ENCODE peak calls at places on chromosomes 2 and 18, in ten cellular contexts. One of them, this sample, is unnamed.

GRCh38 chr2:9739508-9739907 is 103.8 kb upstream of the TAF1B start:
- DNase-seq in cardiac fibroblast: peak
- DNase-seq in CD8-positive, alpha-beta T cell: peak
- DNase-seq in SK-N-SH: no peak
- DNase-seq in astrocyte: no peak
- DNase-seq in lower lobe of right lung: peak
- DNase-seq in A549: no peak
- DNase-seq in spleen: peak
- DNase-seq in adrenal gland: peak
- DNase-seq in PC-9: peak
- DNase-seq in this sample: no peak

GRCh38 chr2:83817511-83817910 is 641.6 kb downstream of the SUCLG1 start:
- DNase-seq in cardiac fibroblast: peak
- DNase-seq in CD8-positive, alpha-beta T cell: no peak
- DNase-seq in SK-N-SH: no peak
- DNase-seq in astrocyte: no peak
- DNase-seq in lower lobe of right lung: no peak
- DNase-seq in A549: peak
- DNase-seq in spleen: no peak
- DNase-seq in adrenal gland: no peak
- DNase-seq in PC-9: no peak
- DNase-seq in this sample: no peak

GRCh38 chr2:17311771-17312511 is 206.3 kb downstream of the RAD51AP2 start:
- DNase-seq in cardiac fibroblast: no peak
- DNase-seq in CD8-positive, alpha-beta T cell: no peak
- DNase-seq in SK-N-SH: no peak
- DNase-seq in astrocyte: peak
- DNase-seq in lower lobe of right lung: no peak
- DNase-seq in A549: no peak
- DNase-seq in spleen: no peak
- DNase-seq in adrenal gland: no peak
- DNase-seq in PC-9: no peak
- DNase-seq in this sample: no peak

GRCh38 chr2:40020997-40021396 is 241.9 kb upstream of the THUMPD2 start:
- DNase-seq in cardiac fibroblast: no peak
- DNase-seq in CD8-positive, alpha-beta T cell: no peak
- DNase-seq in SK-N-SH: no peak
- DNase-seq in astrocyte: no peak
- DNase-seq in lower lobe of right lung: no peak
- DNase-seq in A549: no peak
- DNase-seq in spleen: no peak
- DNase-seq in adrenal gland: no peak
- DNase-seq in PC-9: no peak
- DNase-seq in this sample: no peak

GRCh38 chr2:218395456-218395825 is 4.2 kb upstream of the CTDSP1 start:
- DNase-seq in cardiac fibroblast: no peak
- DNase-seq in CD8-positive, alpha-beta T cell: no peak
- DNase-seq in SK-N-SH: no peak
- DNase-seq in astrocyte: no peak
- DNase-seq in lower lobe of right lung: peak
- DNase-seq in A549: no peak
- DNase-seq in spleen: peak
- DNase-seq in adrenal gland: peak
- DNase-seq in PC-9: no peak
- DNase-seq in this sample: no peak

GRCh38 chr2:151315381-151315903 is 26.0 kb upstream of the NMI start:
- DNase-seq in cardiac fibroblast: peak
- DNase-seq in CD8-positive, alpha-beta T cell: no peak
- DNase-seq in SK-N-SH: no peak
- DNase-seq in astrocyte: no peak
- DNase-seq in lower lobe of right lung: no peak
- DNase-seq in A549: no peak
- DNase-seq in spleen: no peak
- DNase-seq in adrenal gland: peak
- DNase-seq in PC-9: no peak
- DNase-seq in this sample: no peak

GRCh38 chr2:158745067-158745865 is 49.9 kb upstream of the DAPL1 start:
- DNase-seq in cardiac fibroblast: peak
- DNase-seq in CD8-positive, alpha-beta T cell: no peak
- DNase-seq in SK-N-SH: peak
- DNase-seq in astrocyte: peak
- DNase-seq in lower lobe of right lung: no peak
- DNase-seq in A549: peak
- DNase-seq in spleen: no peak
- DNase-seq in adrenal gland: peak
- DNase-seq in PC-9: peak
- DNase-seq in this sample: no peak

GRCh38 chr2:230985519-230986231 is 10.2 kb upstream of the SPATA3 start:
- DNase-seq in cardiac fibroblast: no peak
- DNase-seq in CD8-positive, alpha-beta T cell: no peak
- DNase-seq in SK-N-SH: no peak
- DNase-seq in astrocyte: no peak
- DNase-seq in lower lobe of right lung: no peak
- DNase-seq in A549: no peak
- DNase-seq in spleen: no peak
- DNase-seq in adrenal gland: no peak
- DNase-seq in PC-9: no peak
- DNase-seq in this sample: no peak

GRCh38 chr2:222796413-222797103 is 64.3 kb upstream of the ACSL3 start:
- DNase-seq in cardiac fibroblast: peak
- DNase-seq in CD8-positive, alpha-beta T cell: no peak
- DNase-seq in SK-N-SH: no peak
- DNase-seq in astrocyte: no peak
- DNase-seq in lower lobe of right lung: no peak
- DNase-seq in A549: peak
- DNase-seq in spleen: no peak
- DNase-seq in adrenal gland: no peak
- DNase-seq in PC-9: no peak
- DNase-seq in this sample: peak

GRCh38 chr2:222795671-222796357 is 65.0 kb upstream of the ACSL3 start:
- DNase-seq in cardiac fibroblast: no peak
- DNase-seq in CD8-positive, alpha-beta T cell: no peak
- DNase-seq in SK-N-SH: no peak
- DNase-seq in astrocyte: no peak
- DNase-seq in lower lobe of right lung: no peak
- DNase-seq in A549: peak
- DNase-seq in spleen: no peak
- DNase-seq in adrenal gland: no peak
- DNase-seq in PC-9: no peak
- DNase-seq in this sample: no peak

GRCh38 chr2:222797308-222797707 is 63.5 kb upstream of the ACSL3 start:
- DNase-seq in cardiac fibroblast: peak
- DNase-seq in CD8-positive, alpha-beta T cell: no peak
- DNase-seq in SK-N-SH: peak
- DNase-seq in astrocyte: peak
- DNase-seq in lower lobe of right lung: no peak
- DNase-seq in A549: peak
- DNase-seq in spleen: no peak
- DNase-seq in adrenal gland: no peak
- DNase-seq in PC-9: no peak
- DNase-seq in this sample: no peak

GRCh38 chr2:222791946-222792649 is 68.7 kb upstream of the ACSL3 start:
- DNase-seq in cardiac fibroblast: peak
- DNase-seq in CD8-positive, alpha-beta T cell: no peak
- DNase-seq in SK-N-SH: no peak
- DNase-seq in astrocyte: peak
- DNase-seq in lower lobe of right lung: peak
- DNase-seq in A549: no peak
- DNase-seq in spleen: peak
- DNase-seq in adrenal gland: peak
- DNase-seq in PC-9: no peak
- DNase-seq in this sample: no peak

DNA sequence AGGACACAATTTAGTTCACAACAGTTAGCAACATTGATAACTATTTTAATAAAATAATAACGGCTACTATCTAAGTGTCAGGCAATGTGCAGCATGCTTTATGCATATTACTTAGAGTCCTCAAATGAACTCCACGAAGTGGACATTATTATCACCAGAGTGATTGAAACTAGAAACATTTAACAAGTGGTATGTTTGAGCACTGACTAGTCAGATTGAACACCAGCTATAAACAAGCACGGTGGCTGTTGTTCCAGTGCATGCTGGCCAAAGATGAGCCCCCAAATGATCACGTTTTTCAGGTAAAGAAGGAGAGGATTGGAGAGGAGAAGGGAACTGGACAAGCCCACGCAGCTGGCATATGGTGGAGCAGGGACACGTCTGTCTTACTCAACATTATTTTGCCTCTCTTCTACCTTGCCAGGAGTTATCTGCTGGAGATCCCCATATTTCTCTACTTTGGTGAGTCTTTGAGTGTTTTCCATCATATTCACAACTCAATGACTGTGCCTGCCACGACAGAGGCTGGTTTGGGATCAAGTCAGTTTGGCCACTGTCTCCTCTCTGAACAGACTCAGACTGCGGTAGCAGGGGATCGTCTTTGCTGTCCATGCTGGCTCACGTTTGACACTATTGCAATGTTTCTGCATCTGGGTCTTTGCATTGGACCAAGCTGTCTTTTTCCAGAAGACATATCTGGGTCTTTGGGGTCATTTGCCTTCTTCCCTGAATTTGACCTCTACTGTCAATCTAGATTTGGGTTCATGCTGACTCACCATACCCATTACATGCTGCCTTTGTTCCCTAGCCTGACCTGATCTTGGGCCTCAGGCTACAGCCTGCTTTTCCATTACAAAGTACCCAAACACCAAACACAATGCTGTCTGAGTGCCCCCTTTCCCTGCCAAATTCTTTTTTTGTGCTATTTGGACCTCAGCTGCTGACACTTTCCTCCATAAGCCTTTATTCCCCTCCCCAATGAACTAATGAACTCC is 66.0 kb upstream of the ACSL3 start:
- DNase-seq in cardiac fibroblast: no peak
- DNase-seq in CD8-positive, alpha-beta T cell: no peak
- DNase-seq in SK-N-SH: no peak
- DNase-seq in astrocyte: no peak
- DNase-seq in lower lobe of right lung: no peak
- DNase-seq in A549: no peak
- DNase-seq in spleen: no peak
- DNase-seq in adrenal gland: no peak
- DNase-seq in PC-9: no peak
- DNase-seq in this sample: no peak
- H3K4me3 ChIP-seq in cardiac fibroblast: no peak
- H3K4me3 ChIP-seq in CD8-positive, alpha-beta T cell: no peak
- H3K4me3 ChIP-seq in SK-N-SH: no peak
- H3K4me3 ChIP-seq in astrocyte: no peak
- H3K4me3 ChIP-seq in lower lobe of right lung: no peak
- H3K4me3 ChIP-seq in A549: no peak
- H3K4me3 ChIP-seq in spleen: no peak
- H3K4me3 ChIP-seq in adrenal gland: no peak
- H3K4me3 ChIP-seq in PC-9: no peak
- H3K4me3 ChIP-seq in this sample: no peak

DNA sequence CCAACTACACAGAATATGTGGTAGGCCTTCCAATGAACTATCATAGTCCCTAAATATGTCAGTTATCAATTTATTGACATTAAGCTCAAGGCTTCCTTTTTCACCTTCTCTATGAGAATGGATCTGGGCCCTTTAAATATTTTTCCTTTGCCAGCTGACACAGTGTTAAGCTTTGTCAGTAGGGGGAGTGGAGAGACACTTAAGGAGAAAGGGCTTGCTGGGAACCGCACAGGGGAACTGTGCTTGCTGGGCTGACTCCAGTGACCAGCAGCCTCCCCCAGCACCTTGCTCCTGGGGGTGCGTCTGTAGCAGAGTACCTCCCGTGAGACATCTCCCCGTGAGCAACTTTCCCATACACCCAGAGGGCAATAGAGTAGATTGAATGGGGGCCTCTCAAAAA is 6.5 kb upstream of the PTPN2 start:
- DNase-seq in cardiac fibroblast: peak
- DNase-seq in CD8-positive, alpha-beta T cell: no peak
- DNase-seq in SK-N-SH: no peak
- DNase-seq in astrocyte: no peak
- DNase-seq in lower lobe of right lung: no peak
- DNase-seq in A549: peak
- DNase-seq in spleen: no peak
- DNase-seq in adrenal gland: no peak
- DNase-seq in PC-9: peak
- DNase-seq in this sample: no peak
- TF ChIP-seq CTCF in cardiac fibroblast: peak
- TF ChIP-seq CTCF in CD8-positive, alpha-beta T cell: no peak
- TF ChIP-seq CTCF in SK-N-SH: peak
- TF ChIP-seq CTCF in astrocyte: no peak
- TF ChIP-seq CTCF in lower lobe of right lung: no peak
- TF ChIP-seq CTCF in A549: no peak
- TF ChIP-seq CTCF in spleen: no peak
- TF ChIP-seq CTCF in adrenal gland: no peak
- TF ChIP-seq CTCF in PC-9: peak
- TF ChIP-seq CTCF in this sample: peak

DNA sequence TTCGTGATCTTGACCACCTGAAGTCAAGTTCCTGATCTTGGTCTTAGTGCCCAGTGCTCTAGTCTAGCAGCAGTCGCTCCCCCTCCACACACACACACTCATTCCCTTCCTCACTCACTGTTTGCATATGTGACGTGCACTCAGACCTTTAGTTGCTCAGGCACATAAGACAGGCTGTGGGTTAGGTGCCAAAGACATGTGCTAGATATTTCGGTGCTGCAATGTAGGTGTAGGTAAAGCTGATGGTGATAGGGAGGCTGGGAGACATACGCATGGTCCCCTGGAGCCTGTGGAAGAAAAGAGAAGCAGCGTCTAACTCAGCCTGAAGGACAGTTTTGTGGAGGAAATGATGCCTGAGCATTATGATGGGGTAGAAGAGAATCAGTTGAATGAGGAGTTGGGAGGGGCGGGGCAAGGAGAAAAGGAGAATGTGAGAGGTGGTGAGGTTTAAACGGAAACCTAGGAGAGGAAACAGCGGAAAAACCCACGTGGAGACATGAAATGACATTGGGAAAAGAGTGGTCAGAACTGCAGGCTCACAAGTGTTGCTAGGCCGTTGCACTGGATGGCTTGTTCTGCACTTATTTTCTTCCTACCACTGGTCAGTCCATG is 3.9 kb downstream of the TTC39C start:
- DNase-seq in cardiac fibroblast: no peak
- DNase-seq in CD8-positive, alpha-beta T cell: no peak
- DNase-seq in SK-N-SH: no peak
- DNase-seq in astrocyte: no peak
- DNase-seq in lower lobe of right lung: no peak
- DNase-seq in A549: no peak
- DNase-seq in spleen: no peak
- DNase-seq in adrenal gland: no peak
- DNase-seq in PC-9: no peak
- DNase-seq in this sample: no peak
- H3K4me3 ChIP-seq in cardiac fibroblast: no peak
- H3K4me3 ChIP-seq in CD8-positive, alpha-beta T cell: no peak
- H3K4me3 ChIP-seq in SK-N-SH: no peak
- H3K4me3 ChIP-seq in astrocyte: no peak
- H3K4me3 ChIP-seq in lower lobe of right lung: no peak
- H3K4me3 ChIP-seq in A549: no peak
- H3K4me3 ChIP-seq in spleen: no peak
- H3K4me3 ChIP-seq in adrenal gland: no peak
- H3K4me3 ChIP-seq in PC-9: no peak
- H3K4me3 ChIP-seq in this sample: no peak

GRCh38 chr2:202035089-202035940 is 1.7 kb downstream of the FZD7 start:
- DNase-seq in cardiac fibroblast: peak
- DNase-seq in CD8-positive, alpha-beta T cell: peak
- DNase-seq in SK-N-SH: no peak
- DNase-seq in astrocyte: peak
- DNase-seq in lower lobe of right lung: peak
- DNase-seq in A549: no peak
- DNase-seq in spleen: peak
- DNase-seq in adrenal gland: no peak
- DNase-seq in PC-9: peak
- DNase-seq in this sample: no peak

GRCh38 chr2:202034249-202035088 is 814 bp downstream of the FZD7 start:
- DNase-seq in cardiac fibroblast: peak
- DNase-seq in CD8-positive, alpha-beta T cell: peak
- DNase-seq in SK-N-SH: peak
- DNase-seq in astrocyte: peak
- DNase-seq in lower lobe of right lung: peak
- DNase-seq in A549: peak
- DNase-seq in spleen: peak
- DNase-seq in adrenal gland: no peak
- DNase-seq in PC-9: peak
- DNase-seq in this sample: no peak

GRCh38 chr2:202032841-202033316 is 776 bp upstream of the FZD7 start:
- DNase-seq in cardiac fibroblast: peak
- DNase-seq in CD8-positive, alpha-beta T cell: no peak
- DNase-seq in SK-N-SH: no peak
- DNase-seq in astrocyte: no peak
- DNase-seq in lower lobe of right lung: peak
- DNase-seq in A549: peak
- DNase-seq in spleen: peak
- DNase-seq in adrenal gland: peak
- DNase-seq in PC-9: no peak
- DNase-seq in this sample: no peak

GRCh38 chr2:202031261-202031986 is 2.2 kb upstream of the FZD7 start:
- DNase-seq in cardiac fibroblast: no peak
- DNase-seq in CD8-positive, alpha-beta T cell: no peak
- DNase-seq in SK-N-SH: no peak
- DNase-seq in astrocyte: no peak
- DNase-seq in lower lobe of right lung: no peak
- DNase-seq in A549: no peak
- DNase-seq in spleen: no peak
- DNase-seq in adrenal gland: no peak
- DNase-seq in PC-9: no peak
- DNase-seq in this sample: no peak

DNA sequence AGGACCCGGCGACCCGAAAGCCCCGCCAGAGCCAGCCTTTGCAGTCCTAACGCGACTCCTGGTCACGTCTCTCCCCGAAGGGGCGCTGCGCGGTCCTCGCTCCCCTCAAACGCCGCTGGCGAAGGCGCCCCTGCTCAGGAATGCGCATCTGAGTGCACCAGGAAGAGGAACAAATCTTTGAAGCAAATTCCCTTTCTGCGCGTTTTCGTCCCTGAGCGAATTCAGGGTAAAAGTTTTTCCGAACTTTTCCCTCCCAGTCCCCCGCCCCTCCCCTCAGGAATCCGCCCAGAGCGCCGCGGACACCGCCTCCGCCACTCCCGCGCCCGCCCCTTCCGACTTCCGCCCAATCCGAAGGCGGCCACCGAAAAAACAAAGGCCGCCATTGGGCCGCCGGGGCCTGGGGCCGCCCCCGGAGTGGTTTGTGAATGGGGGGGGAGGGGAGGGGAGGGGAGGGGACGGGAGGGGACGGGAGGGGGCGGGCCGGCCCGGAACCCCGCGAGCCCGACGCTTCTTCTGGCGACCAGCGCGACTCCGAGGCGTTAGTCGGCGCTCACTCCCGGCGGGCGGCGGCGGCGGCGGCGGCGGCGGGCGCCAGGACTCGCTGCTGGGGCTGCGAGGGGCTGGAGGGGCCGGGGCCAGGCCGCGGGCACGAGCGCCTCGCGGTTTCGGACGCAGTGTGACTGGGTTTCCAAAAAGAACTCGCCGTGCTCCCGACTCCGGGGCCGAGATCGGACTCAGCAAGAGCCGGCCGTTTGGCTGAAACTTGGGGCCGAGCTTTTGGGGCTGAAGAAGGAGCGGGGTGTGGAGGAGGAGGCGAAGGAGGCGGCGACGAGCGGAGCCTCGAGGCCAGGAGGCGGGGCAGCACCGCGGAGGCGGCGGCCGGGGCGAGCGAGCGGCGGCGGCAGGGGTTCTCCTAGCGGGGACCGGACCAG is at the start of gene FZD7:
- DNase-seq in cardiac fibroblast: peak
- DNase-seq in CD8-positive, alpha-beta T cell: peak
- DNase-seq in SK-N-SH: peak
- DNase-seq in astrocyte: peak
- DNase-seq in lower lobe of right lung: peak
- DNase-seq in A549: peak
- DNase-seq in spleen: peak
- DNase-seq in adrenal gland: peak
- DNase-seq in PC-9: peak
- DNase-seq in this sample: peak
- TF ChIP-seq CTCF in cardiac fibroblast: peak
- TF ChIP-seq CTCF in CD8-positive, alpha-beta T cell: no peak
- TF ChIP-seq CTCF in SK-N-SH: peak
- TF ChIP-seq CTCF in astrocyte: no peak
- TF ChIP-seq CTCF in lower lobe of right lung: peak
- TF ChIP-seq CTCF in A549: no peak
- TF ChIP-seq CTCF in spleen: no peak
- TF ChIP-seq CTCF in adrenal gland: no peak
- TF ChIP-seq CTCF in PC-9: no peak
- TF ChIP-seq CTCF in this sample: no peak